ENCODE peak calls at places on chromosome 3, in seven cellular contexts. W, T, E, L, C, I and A are unnamed samples. For H3K36me3, the result is how much of the 10 kb centered on the place peaks cover.

GRCh38 chr3:64530434-64531049 is 157.3 kb downstream of the ADAMTS9 start:
- DNase-seq in W (peak), T (peak), E (peak), L (no peak), C (no peak), I (no peak), A (no peak)

GRCh38 chr3:185153861-185154629 is 1.2 kb upstream of the C3orf70 start:
- DNase-seq in W (peak), T (no peak), E (no peak), L (no peak), C (no peak), I (no peak), A (no peak)

GRCh38 chr3:122665226-122665786 is 15.3 kb upstream of the PARP14 start:
- DNase-seq in W (no peak), T (no peak), E (no peak), L (no peak), C (no peak), I (no peak), A (no peak)

GRCh38 chr3:58544546-58544945 is 7.6 kb upstream of the ACOX2 start:
- DNase-seq in W (no peak), T (no peak), E (no peak), L (no peak), C (no peak), I (no peak), A (no peak)

GRCh38 chr3:155217591-155217990 is 75.9 kb downstream of the STRIT1 start:
- DNase-seq in W (no peak), T (peak), E (no peak), L (no peak), C (no peak), I (no peak), A (no peak)

GRCh38 chr3:175670572-175670971 is 811.4 kb downstream of the NAALADL2 start:
- DNase-seq in W (no peak), T (no peak), E (no peak), L (no peak), C (no peak), I (no peak), A (no peak)

GRCh38 chr3:193196746-193197145 is 44.3 kb upstream of the PLAAT1 start:
- DNase-seq in W (no peak), T (no peak), E (no peak), L (no peak), C (no peak), I (no peak), A (no peak)

GRCh38 chr3:94544131-94544530 is 481.3 kb downstream of the NSUN3 start:
- DNase-seq in W (no peak), T (no peak), E (no peak), L (no peak), C (no peak), I (no peak), A (no peak)

GRCh38 chr3:98817546-98817945 is 54.4 kb downstream of the ST3GAL6 start:
- DNase-seq in W (no peak), T (peak), E (no peak), L (peak), C (no peak), I (no peak), A (no peak)

GRCh38 chr3:64916937-64917336 is 229.1 kb upstream of the ADAMTS9 start:
- DNase-seq in W (no peak), T (no peak), E (no peak), L (no peak), C (no peak), I (no peak), A (no peak)

GRCh38 chr3:195071916-195072820 is 198.8 kb downstream of the XXYLT1 start:
- DNase-seq in W (no peak), T (no peak), E (peak), L (no peak), C (no peak), I (peak), A (no peak)

GRCh38 chr3:24020036-24020691 is 75.1 kb downstream of the NR1D2 start:
- DNase-seq in W (no peak), T (no peak), E (no peak), L (no peak), C (no peak), I (no peak), A (no peak)

GRCh38 chr3:132006605-132007204 is 28.1 kb downstream of the CPNE4 start:
- DNase-seq in W (no peak), T (peak), E (no peak), L (no peak), C (no peak), I (no peak), A (no peak)

GRCh38 chr3:112653881-112654300 is 12.9 kb upstream of the CCDC80 start:
- DNase-seq in W (no peak), T (peak), E (peak), L (no peak), C (no peak), I (no peak), A (no peak)

GRCh38 chr3:5122741-5123706 is 932 bp downstream of the ARL8B start:
- DNase-seq in W (peak), T (peak), E (peak), L (peak), C (peak), I (no peak), A (no peak)

GRCh38 chr3:33317963-33318708 is 40.9 kb downstream of the FBXL2 start:
- DNase-seq in W (no peak), T (peak), E (no peak), L (no peak), C (no peak), I (no peak), A (peak)

GRCh38 chr3:105785790-105786189 is 83.0 kb downstream of the CBLB start:
- DNase-seq in W (no peak), T (no peak), E (no peak), L (no peak), C (no peak), I (no peak), A (no peak)

GRCh38 chr3:170418422-170419300 is at the start of gene CLDN11:
- DNase-seq in W (peak), T (no peak), E (peak), L (no peak), C (no peak), I (no peak), A (no peak)

GRCh38 chr3:87236093-87236492 is 9.0 kb downstream of the CHMP2B start:
- DNase-seq in W (no peak), T (peak), E (no peak), L (no peak), C (no peak), I (no peak), A (no peak)

GRCh38 chr3:27880969-27881892 is 159.1 kb upstream of the EOMES start:
- DNase-seq in W (no peak), T (no peak), E (no peak), L (peak), C (peak), I (no peak), A (peak)

GRCh38 chr3:101853465-101853864 is 4.2 kb downstream of the NFKBIZ start:
- DNase-seq in W (no peak), T (no peak), E (no peak), L (no peak), C (no peak), I (no peak), A (no peak)

GRCh38 chr3:52347716-52348635 is 31.9 kb downstream of the DNAH1 start:
- DNase-seq in W (no peak), T (no peak), E (no peak), L (no peak), C (no peak), I (no peak), A (no peak)

GRCh38 chr3:37772773-37773291 is 88.8 kb upstream of the CTDSPL start:
- DNase-seq in W (no peak), T (no peak), E (no peak), L (no peak), C (no peak), I (no peak), A (no peak)

GRCh38 chr3:128425142-128425845 is 41.4 kb downstream of the DNAJB8 start:
- DNase-seq in W (no peak), T (no peak), E (no peak), L (no peak), C (no peak), I (no peak), A (no peak)

GRCh38 chr3:112582242-112582874 is 20.5 kb downstream of the SLC35A5 start:
- DNase-seq in W (no peak), T (peak), E (peak), L (no peak), C (no peak), I (no peak), A (peak)

GRCh38 chr3:23697416-23697815 is 108.3 kb upstream of the UBE2E1 start:
- DNase-seq in W (no peak), T (no peak), E (no peak), L (no peak), C (no peak), I (no peak), A (no peak)

GRCh38 chr3:197794115-197794514 is 3.1 kb downstream of the LRCH3 start:
- DNase-seq in W (no peak), T (no peak), E (no peak), L (no peak), C (no peak), I (no peak), A (peak)

GRCh38 chr3:142693294-142693853 is 30.5 kb upstream of the TRPC1 start:
- DNase-seq in W (no peak), T (no peak), E (no peak), L (no peak), C (no peak), I (no peak), A (no peak)

GRCh38 chr3:64166584-64167155 is 58.6 kb downstream of the PRICKLE2 start:
- DNase-seq in W (no peak), T (no peak), E (no peak), L (no peak), C (no peak), I (no peak), A (no peak)

GRCh38 chr3:77489216-77489615 is 449.3 kb downstream of the ROBO2 start:
- DNase-seq in W (no peak), T (no peak), E (no peak), L (no peak), C (no peak), I (no peak), A (no peak)

GRCh38 chr3:129855454-129856419 is 37.8 kb downstream of the TMCC1 start:
- DNase-seq in W (no peak), T (peak), E (no peak), L (no peak), C (no peak), I (no peak), A (no peak)

GRCh38 chr3:197782230-197782629 is 8.8 kb upstream of the LRCH3 start:
- DNase-seq in W (no peak), T (no peak), E (no peak), L (no peak), C (no peak), I (no peak), A (peak)

GRCh38 chr3:149247025-149247710 is 25.5 kb upstream of the CP start:
- DNase-seq in W (no peak), T (peak), E (peak), L (no peak), C (no peak), I (no peak), A (no peak)

GRCh38 chr3:129783470-129783869 is 110.0 kb downstream of the TMCC1 start:
- DNase-seq in W (no peak), T (no peak), E (no peak), L (no peak), C (no peak), I (no peak), A (no peak)

GRCh38 chr3:126267976-126268615 is 87.7 kb upstream of the ALDH1L1 start:
- DNase-seq in W (no peak), T (no peak), E (no peak), L (no peak), C (no peak), I (no peak), A (no peak)

GRCh38 chr3:126268866-126269265 is 88.3 kb downstream of the KLF15 start:
- DNase-seq in W (no peak), T (no peak), E (no peak), L (no peak), C (no peak), I (no peak), A (no peak)

GRCh38 chr3:126266850-126267168 is 86.4 kb upstream of the ALDH1L1 start:
- DNase-seq in W (no peak), T (no peak), E (no peak), L (no peak), C (no peak), I (no peak), A (no peak)

GRCh38 chr3:126266291-126266840 is 86.0 kb upstream of the ALDH1L1 start:
- DNase-seq in W (peak), T (no peak), E (peak), L (no peak), C (no peak), I (no peak), A (no peak)

GRCh38 chr3:126267169-126267975 is 87.0 kb upstream of the ALDH1L1 start:
- DNase-seq in W (peak), T (peak), E (peak), L (no peak), C (no peak), I (no peak), A (no peak)
- H3K4me3 ChIP-seq in W (peak), T (peak), E (peak), L (no peak), C (no peak), I (peak), A (no peak)

GRCh38 chr3:31433679-31433992 is 99.1 kb upstream of the STT3B start:
- DNase-seq in W (no peak), T (no peak), E (no peak), L (no peak), C (no peak), I (no peak), A (peak)
- H3K36me3 ChIP-seq in W (under half), T (under half), E (under half), L (under half), C (under half), I (under half), A (under half)

GRCh38 chr3:181613191-181613590 is 98.5 kb upstream of the SOX2 start:
- DNase-seq in W (no peak), T (no peak), E (no peak), L (no peak), C (no peak), I (no peak), A (no peak)
- H3K4me3 ChIP-seq in W (no peak), T (no peak), E (no peak), L (no peak), C (no peak), I (no peak), A (no peak)

GRCh38 chr3:70982274-70982673 is 601.3 kb downstream of the FOXP1 start:
- DNase-seq in W (no peak), T (no peak), E (no peak), L (no peak), C (no peak), I (no peak), A (no peak)

GRCh38 chr3:70988111-70988510 is 595.4 kb downstream of the FOXP1 start:
- DNase-seq in W (no peak), T (no peak), E (no peak), L (no peak), C (no peak), I (no peak), A (no peak)

GRCh38 chr3:70984756-70985155 is 598.8 kb downstream of the FOXP1 start:
- DNase-seq in W (no peak), T (no peak), E (no peak), L (no peak), C (no peak), I (no peak), A (no peak)

GRCh38 chr3:70982700-70983140 is 600.8 kb downstream of the FOXP1 start:
- DNase-seq in W (peak), T (peak), E (peak), L (no peak), C (no peak), I (no peak), A (peak)

DNA sequence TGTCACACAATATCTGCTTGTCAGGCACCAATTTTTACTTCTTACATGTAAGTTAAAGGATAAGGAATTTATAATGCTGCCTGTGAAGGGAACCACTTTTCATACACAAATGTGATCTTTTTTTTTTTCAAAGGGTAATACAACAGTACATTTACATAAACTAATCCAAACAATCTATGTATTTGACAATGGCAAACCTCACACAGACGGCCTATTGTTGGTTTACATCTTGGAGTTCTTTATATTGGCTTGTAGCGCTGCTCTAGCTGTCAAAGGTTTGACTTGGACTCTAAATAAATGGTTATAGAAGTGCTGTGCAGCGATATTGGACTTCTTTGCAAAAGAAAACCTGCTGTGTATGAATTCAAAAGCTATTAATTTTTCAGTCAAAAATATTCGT is 598.0 kb downstream of the FOXP1 start:
- DNase-seq in W (no peak), T (no peak), E (no peak), L (no peak), C (no peak), I (no peak), A (no peak)
- H3K36me3 ChIP-seq in W (under half), T (under half), E (under half), L (under half), C (under half), I (half or more), A (under half)

GRCh38 chr3:69197922-69198540 is 75.6 kb upstream of the LMOD3 start:
- DNase-seq in W (no peak), T (no peak), E (no peak), L (peak), C (peak), I (no peak), A (no peak)
- H3K4me3 ChIP-seq in W (no peak), T (no peak), E (no peak), L (peak), C (peak), I (no peak), A (no peak)

DNA sequence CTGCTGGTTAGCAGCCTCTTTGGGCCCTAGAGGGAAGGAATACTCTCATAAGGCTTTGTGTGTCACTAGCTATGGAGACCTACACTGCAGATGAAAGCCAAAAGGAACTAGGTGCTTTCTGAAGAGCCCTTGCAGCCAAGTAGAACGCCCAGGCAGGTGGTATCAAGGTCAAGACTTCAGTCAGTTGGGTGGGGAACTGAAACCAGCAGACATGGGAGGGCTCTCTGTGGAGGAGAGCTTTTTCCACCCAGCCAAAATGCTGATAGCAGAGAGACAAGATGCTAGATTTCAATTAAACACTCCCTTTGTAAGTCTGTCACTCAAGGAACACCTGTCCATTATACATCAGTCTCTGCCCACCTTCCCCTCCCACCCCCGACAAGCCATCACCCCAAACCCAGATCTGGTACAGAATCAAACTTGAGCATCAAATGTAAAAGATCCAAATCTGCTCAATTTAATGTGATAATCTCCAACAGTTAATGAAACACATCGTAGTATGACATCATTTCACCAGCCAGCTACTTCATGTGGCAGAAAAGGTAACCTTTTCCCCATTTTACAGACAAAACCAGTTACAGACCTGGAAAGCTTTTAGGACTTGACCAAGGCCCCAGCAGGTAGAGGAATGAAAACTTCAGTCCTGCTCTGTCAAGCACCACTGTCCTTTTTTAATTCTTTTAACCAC is 14.6 kb downstream of the MRPS25 start:
- DNase-seq in W (no peak), T (no peak), E (no peak), L (no peak), C (no peak), I (no peak), A (peak)
- H3K36me3 ChIP-seq in W (under half), T (under half), E (under half), L (under half), C (under half), I (half or more), A (under half)

DNA sequence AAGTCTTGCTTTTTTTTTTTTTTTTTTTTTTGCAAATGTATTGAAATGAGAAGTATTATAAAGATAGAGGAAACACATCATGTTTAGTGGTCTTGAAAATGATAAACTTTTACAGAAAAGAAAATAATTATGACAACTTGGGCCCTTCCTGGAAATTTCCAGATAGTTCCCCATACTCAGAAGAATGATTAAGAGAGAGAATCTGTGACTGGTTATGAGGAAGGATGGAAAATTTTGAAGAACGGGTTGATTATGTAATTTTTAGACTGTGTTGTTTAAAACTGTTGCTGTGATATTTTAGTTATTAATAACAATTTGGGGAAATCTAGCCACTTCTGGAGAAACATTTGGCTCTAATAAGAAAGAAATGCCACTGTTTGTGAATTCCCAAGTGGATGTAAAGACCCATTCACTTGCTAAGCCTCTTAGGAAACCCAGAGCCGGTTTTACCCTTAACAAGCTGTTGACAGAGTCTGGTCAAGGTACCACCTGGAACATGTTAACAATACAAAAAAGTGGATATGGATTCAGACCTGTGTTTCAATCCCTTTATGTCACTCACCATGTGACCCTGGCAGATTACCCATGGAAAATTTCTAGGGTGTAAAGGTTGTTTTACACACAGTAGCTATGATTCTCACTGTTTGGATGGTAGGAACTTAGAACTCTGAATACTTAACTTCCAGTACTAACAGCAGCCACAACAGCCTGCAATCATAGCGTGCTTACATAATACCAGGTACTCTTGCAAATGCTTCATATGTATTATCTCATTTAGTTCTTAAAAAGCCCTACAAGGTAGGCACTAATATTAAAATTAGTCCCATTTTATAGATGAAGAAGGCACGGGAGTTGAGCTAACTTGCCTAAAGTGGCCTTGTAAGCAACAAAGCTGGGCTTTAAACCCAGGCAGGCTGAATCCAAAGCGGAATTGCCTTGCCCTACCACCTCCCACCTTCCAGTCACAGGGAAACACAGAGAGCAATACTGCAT is 32.0 kb downstream of the ZBTB38 start:
- DNase-seq in W (no peak), T (no peak), E (no peak), L (no peak), C (no peak), I (no peak), A (no peak)
- H3K4me3 ChIP-seq in W (no peak), T (no peak), E (no peak), L (no peak), C (no peak), I (no peak), A (peak)

DNA sequence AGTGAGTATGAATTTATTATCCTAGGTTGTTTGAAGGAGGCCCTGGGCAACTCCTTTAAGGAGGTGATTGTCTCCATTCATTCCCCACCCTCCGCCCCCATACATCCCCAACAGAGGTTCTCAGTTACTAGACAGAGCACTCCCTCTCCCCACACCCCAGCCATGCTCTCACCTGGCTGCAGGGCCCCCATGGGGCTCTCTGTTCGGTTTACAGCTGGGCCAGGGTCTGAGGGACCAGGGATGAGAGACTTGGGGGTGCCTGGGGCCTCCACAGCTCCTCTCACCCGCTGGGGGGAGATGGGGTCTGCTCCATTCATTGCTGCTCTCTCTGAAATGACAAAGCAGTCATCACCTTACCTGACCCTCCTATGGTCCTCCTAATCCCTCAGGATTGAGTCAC is 3.6 kb downstream of the PRRT3 start:
- DNase-seq in W (no peak), T (no peak), E (no peak), L (no peak), C (no peak), I (peak), A (no peak)
- H3K36me3 ChIP-seq in W (under half), T (under half), E (under half), L (under half), C (under half), I (under half), A (under half)